ENCODE peak calls at places on chromosomes 13 and 19, in four cellular contexts. G, Z, N and R are unnamed samples. For H3K9me3, the result is how much of the 10 kb centered on the place peaks cover.

GRCh38 chr13:90533866-90534265 is 813.6 kb upstream of the MIR17HG start:
- DNase-seq in Z (no peak), G (no peak), N (no peak), R (no peak)

GRCh38 chr13:46343279-46343949 is 43.6 kb downstream of the RUBCNL start:
- DNase-seq in Z (no peak), N (no peak), G (no peak), R (no peak)

GRCh38 chr19:41612483-41612882 is 14.4 kb downstream of the CEACAM4 start:
- DNase-seq in N (no peak), Z (no peak), G (no peak), R (no peak)

GRCh38 chr19:54114340-54114826 is 1.1 kb downstream of the TFPT start:
- DNase-seq in Z (no peak), G (peak), N (peak), R (peak)

GRCh38 chr19:33472696-33473624 is 48.6 kb downstream of the PEPD start:
- DNase-seq in Z (no peak), G (no peak), N (peak), R (no peak)

GRCh38 chr19:21022996-21023395 is 2.5 kb downstream of the ZNF430 start:
- DNase-seq in G (no peak), Z (no peak), N (peak), R (no peak)

GRCh38 chr19:30061557-30062330 is 119.7 kb downstream of the URI1 start:
- DNase-seq in G (no peak), Z (no peak), N (no peak), R (no peak)

GRCh38 chr13:25409938-25410337 is 38.2 kb downstream of the ATP8A2 start:
- DNase-seq in N (no peak), Z (no peak), G (no peak), R (no peak)

GRCh38 chr13:113533441-113533840 is 42.9 kb upstream of the DCUN1D2 start:
- DNase-seq in N (no peak), G (no peak), Z (no peak), R (no peak)

GRCh38 chr19:47075179-47075811 is 26.9 kb upstream of the TMEM160 start:
- DNase-seq in Z (no peak), G (peak), N (no peak), R (no peak)

GRCh38 chr13:110533771-110534670 is 27.5 kb downstream of the RAB20 start:
- DNase-seq in G (no peak), N (no peak), Z (no peak), R (no peak)

GRCh38 chr13:46629811-46630413 is 76.9 kb downstream of the LRCH1 start:
- DNase-seq in N (no peak), Z (no peak), G (no peak), R (no peak)

GRCh38 chr13:91399189-91400093 is 1.0 kb downstream of the GPC5 start:
- DNase-seq in G (peak), Z (no peak), N (no peak), R (no peak)

GRCh38 chr19:16851031-16851712 is 22.0 kb downstream of the SIN3B start:
- DNase-seq in Z (no peak), N (no peak), G (no peak), R (no peak)

GRCh38 chr19:41641879-41642485 is 15.1 kb upstream of the CEACAM4 start:
- DNase-seq in N (peak), G (no peak), Z (peak), R (peak)

GRCh38 chr13:107518292-107518691 is 697.0 kb downstream of the LIG4 start:
- DNase-seq in G (no peak), N (peak), Z (no peak), R (no peak)

GRCh38 chr13:41496420-41497234 is 39.3 kb downstream of the RGCC start:
- DNase-seq in N (no peak), G (no peak), Z (no peak), R (no peak)

GRCh38 chr13:19239114-19239860 is 57.7 kb upstream of the TUBA3C start:
- DNase-seq in N (no peak), Z (no peak), G (no peak), R (no peak)
- H3K9me3 ChIP-seq in N (under half), Z (under half), G (under half), R (under half)

DNA sequence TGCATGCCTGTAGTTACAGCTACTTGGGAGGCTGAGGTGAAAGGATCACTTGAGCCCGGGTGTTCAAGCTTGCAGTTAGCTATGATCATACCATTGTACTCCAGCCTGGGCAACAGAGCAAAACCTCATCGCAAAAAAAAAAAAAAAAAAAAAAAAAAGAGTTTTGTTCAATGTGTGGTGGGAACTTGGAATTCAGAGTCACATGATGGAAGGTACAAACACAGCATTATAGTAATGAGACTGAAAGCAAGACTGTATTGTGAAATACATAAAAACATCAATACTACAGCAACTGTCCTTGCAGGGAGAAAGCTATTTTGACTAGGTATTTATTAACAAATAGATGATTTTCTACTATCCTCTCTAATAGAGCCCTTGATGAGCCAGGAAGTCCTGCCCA is 393.2 kb downstream of the DLEU7 start:
- DNase-seq in G (no peak), N (no peak), Z (no peak), R (no peak)
- H3K9me3 ChIP-seq in G (under half), N (under half), Z (under half), R (under half)

GRCh38 chr13:54980651-54981050 is 1952.0 kb downstream of the OLFM4 start:
- DNase-seq in G (no peak), Z (no peak), N (peak), R (no peak)
- H3K9me3 ChIP-seq in G (under half), Z (under half), N (under half), R (under half)

GRCh38 chr13:109425821-109426689 is 360.3 kb downstream of the IRS2 start:
- DNase-seq in N (peak), G (no peak), Z (no peak), R (no peak)

GRCh38 chr13:109419896-109420295 is 366.5 kb downstream of the IRS2 start:
- DNase-seq in Z (no peak), G (no peak), N (no peak), R (no peak)

GRCh38 chr13:109426690-109426990 is 359.7 kb downstream of the IRS2 start:
- DNase-seq in Z (no peak), N (no peak), G (no peak), R (no peak)

GRCh38 chr13:109427148-109427547 is 359.2 kb downstream of the IRS2 start:
- DNase-seq in N (peak), Z (no peak), G (no peak), R (no peak)

DNA sequence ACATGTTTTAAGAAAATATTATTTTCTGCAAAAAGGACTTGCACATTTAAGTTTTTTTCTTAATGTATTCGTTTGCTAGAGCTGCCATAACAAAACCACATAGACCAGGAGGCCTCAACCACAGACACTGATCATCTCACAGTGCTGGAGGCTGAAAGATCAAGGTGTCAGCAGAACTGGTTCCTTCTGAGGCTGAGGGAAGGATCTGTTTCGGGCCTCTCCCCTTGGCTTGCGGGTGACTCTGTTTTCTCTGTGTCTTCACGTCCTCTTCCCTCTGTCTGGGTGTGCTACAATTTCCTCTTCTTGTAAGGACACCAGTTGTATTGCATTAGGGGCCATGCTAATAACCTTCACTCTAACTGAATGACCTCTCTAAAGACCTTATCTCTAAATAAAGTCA is 364.2 kb downstream of the IRS2 start:
- DNase-seq in G (no peak), Z (no peak), N (no peak), R (no peak)
- H3K9me3 ChIP-seq in G (under half), Z (under half), N (under half), R (under half)

GRCh38 chr19:36750066-36750691 is 22.4 kb downstream of the ZNF850 start:
- DNase-seq in G (no peak), Z (no peak), N (no peak), R (no peak)

GRCh38 chr19:36747750-36748149 is 24.9 kb downstream of the ZNF850 start:
- DNase-seq in N (no peak), G (no peak), Z (no peak), R (no peak)

GRCh38 chr19:36748431-36749275 is 24.0 kb downstream of the ZNF850 start:
- DNase-seq in Z (no peak), N (no peak), G (no peak), R (no peak)

GRCh38 chr19:36745870-36746269 is 26.7 kb downstream of the ZNF850 start:
- DNase-seq in Z (no peak), G (no peak), N (no peak), R (no peak)
- H3K9me3 ChIP-seq in Z (under half), G (half or more), N (half or more), R (under half)